ENCODE peak calls at places on chromosomes 3 and 15, in eight cellular contexts. A is CD8-positive, alpha-beta memory T cell; I is left colon; T is NCI-H1930; Z is NCI-H2081 treated with DMSO at 0.1 percent for 48 hours; W is AML-193; C is activated T-helper 1 cell treated with anti-CD3 and anti-CD28 coated beads, Interleukin-12 subunit alpha, Interleukin-12 subunit beta, Interleukin-2, Interleukin-4 antibody, amounts not matched to agents 30 ng/mL and 10 ng/mL and 1 ng/mL, durations not matched to agents 14 hours and 24 hours and 36 hours; Y is H54. F is an unnamed sample.

GRCh38 chr3:148319161-148319915 is 378.4 kb upstream of the AGTR1 start:
- DNase-seq in C (no peak), A (no peak), I (no peak), W (peak), Z (no peak), Y (no peak), T (no peak), F (no peak)

GRCh38 chr3:59334585-59334984 is 284.8 kb upstream of the CFAP20DC start:
- DNase-seq in I (no peak), Y (no peak), T (no peak), C (no peak), W (peak), Z (no peak), A (no peak), F (no peak)

GRCh38 chr3:70716832-70717231 is 404.4 kb upstream of the MDFIC2 start:
- DNase-seq in A (no peak), Y (no peak), I (no peak), Z (no peak), W (no peak), T (no peak), C (no peak), F (no peak)

GRCh38 chr3:59771760-59772159 is 721.9 kb upstream of the CFAP20DC start:
- DNase-seq in T (no peak), I (no peak), Y (peak), A (no peak), Z (no peak), W (peak), C (no peak), F (no peak)

GRCh38 chr3:34254285-34254684 is 455.9 kb downstream of the PDCD6IP start:
- DNase-seq in C (no peak), Z (no peak), A (no peak), T (no peak), Y (no peak), W (no peak), I (no peak), F (no peak)

GRCh38 chr3:32817561-32818430 is at the start of gene TRIM71:
- DNase-seq in A (no peak), W (no peak), Z (no peak), Y (no peak), I (no peak), T (no peak), C (peak), F (no peak)

GRCh38 chr3:42739401-42740158 is 33.5 kb downstream of the CCDC13 start:
- DNase-seq in A (no peak), T (no peak), Y (no peak), W (no peak), C (no peak), Z (no peak), I (no peak), F (no peak)

GRCh38 chr3:115766587-115767492 is 143.5 kb downstream of the GAP43 start:
- DNase-seq in I (no peak), Z (no peak), T (no peak), C (no peak), Y (no peak), A (no peak), W (no peak), F (no peak)

GRCh38 chr3:14410501-14411165 is 8.2 kb downstream of the SLC6A6 start:
- DNase-seq in W (peak), A (no peak), Y (peak), C (peak), T (no peak), I (no peak), Z (no peak), F (no peak)

GRCh38 chr3:124094496-124094895 is 102.6 kb upstream of the ROPN1 start:
- DNase-seq in A (no peak), Z (no peak), T (no peak), Y (no peak), I (no peak), W (no peak), C (no peak), F (no peak)

GRCh38 chr3:18127181-18127863 is 297.8 kb downstream of the SATB1 start:
- DNase-seq in Y (no peak), T (no peak), A (no peak), Z (no peak), W (peak), I (no peak), C (no peak), F (no peak)

GRCh38 chr3:44961888-44962287 is 14.1 kb downstream of the ZDHHC3 start:
- DNase-seq in W (no peak), I (no peak), A (no peak), Y (no peak), C (no peak), Z (no peak), T (no peak), F (no peak)

GRCh38 chr3:197833930-197834715 is 43.1 kb downstream of the LRCH3 start:
- DNase-seq in Y (no peak), A (no peak), W (no peak), C (no peak), I (no peak), T (no peak), Z (no peak), F (no peak)

GRCh38 chr15:47773163-47773562 is 55.9 kb downstream of the SEMA6D start:
- DNase-seq in C (no peak), A (no peak), T (no peak), Z (no peak), I (no peak), Y (no peak), W (no peak), F (no peak)

GRCh38 chr15:92448370-92448769 is 54.7 kb downstream of the ST8SIA2 start:
- DNase-seq in Y (no peak), C (no peak), I (no peak), A (no peak), W (no peak), T (no peak), Z (no peak), F (no peak)

GRCh38 chr3:197019535-197019934 is 10.1 kb downstream of the MELTF start:
- DNase-seq in I (no peak), C (no peak), Z (no peak), Y (no peak), A (no peak), T (no peak), W (no peak), F (no peak)

GRCh38 chr15:56749982-56750381 is 16.7 kb upstream of the ZNF280D start:
- DNase-seq in C (no peak), T (no peak), Z (no peak), W (no peak), A (no peak), I (no peak), Y (no peak), F (no peak)

GRCh38 chr3:7285502-7285901 is 424.6 kb downstream of the GRM7 start:
- DNase-seq in T (no peak), Y (no peak), C (no peak), Z (no peak), I (no peak), W (no peak), A (no peak), F (no peak)

GRCh38 chr3:134803051-134803505 is 8.0 kb downstream of the EPHB1 start:
- DNase-seq in W (no peak), I (no peak), Z (no peak), C (peak), T (no peak), A (no peak), Y (no peak), F (no peak)

GRCh38 chr3:156483961-156484787 is 70.7 kb downstream of the SSR3 start:
- DNase-seq in A (peak), Z (no peak), C (peak), Y (peak), W (peak), I (no peak), T (no peak), F (peak)

GRCh38 chr15:70245932-70246622 is 148.4 kb upstream of the TLE3 start:
- DNase-seq in A (no peak), I (no peak), W (no peak), Z (no peak), Y (peak), C (no peak), T (no peak), F (no peak)

GRCh38 chr15:38883987-38884386 is 319.4 kb upstream of the RASGRP1 start:
- DNase-seq in T (no peak), Z (no peak), A (no peak), C (no peak), W (no peak), I (no peak), Y (no peak), F (no peak)

GRCh38 chr3:143152043-143152442 is 32.5 kb downstream of the CHST2 start:
- DNase-seq in I (no peak), T (no peak), Z (no peak), W (no peak), A (no peak), C (no peak), Y (no peak), F (no peak)